ENCODE peak calls at places on chromosome 15, in four cellular contexts. K, A, P and Y are unnamed samples.

GRCh38 chr15:41476416-41477048 is 17.1 kb upstream of the ITPKA start:
- DNase-seq in A (no peak), K (no peak), P (no peak), Y (no peak)

GRCh38 chr15:66702770-66703539 is 919 bp downstream of the SMAD6 start:
- DNase-seq in A (no peak), P (no peak), K (no peak), Y (no peak)

GRCh38 chr15:60791216-60791615 is 312.3 kb upstream of the ICE2 start:
- DNase-seq in A (no peak), K (no peak), P (no peak), Y (no peak)

GRCh38 chr15:60782316-60782715 is 303.4 kb upstream of the ICE2 start:
- DNase-seq in K (no peak), P (no peak), A (no peak), Y (no peak)

GRCh38 chr15:44092221-44092620 is 102.8 kb downstream of the FRMD5 start:
- DNase-seq in K (no peak), A (no peak), P (no peak), Y (no peak)

GRCh38 chr15:87121357-87121756 is 1041.7 kb downstream of the AGBL1 start:
- DNase-seq in A (no peak), K (no peak), P (no peak), Y (no peak)

GRCh38 chr15:94322141-94322540 is 90.8 kb downstream of the MCTP2 start:
- DNase-seq in A (no peak), P (no peak), K (peak), Y (no peak)

GRCh38 chr15:77311618-77312398 is 108.1 kb downstream of the PEAK1 start:
- DNase-seq in A (no peak), P (no peak), K (no peak), Y (no peak)

GRCh38 chr15:59953392-59953883 is 50.7 kb upstream of the FOXB1 start:
- DNase-seq in P (no peak), K (no peak), A (no peak), Y (no peak)

GRCh38 chr15:91254766-91255165 is 154.7 kb downstream of the SV2B start:
- DNase-seq in K (no peak), P (peak), A (no peak), Y (no peak)
- TF ChIP-seq SPI1 in K (peak), P (no peak), A (no peak), Y (no peak)

GRCh38 chr15:63238181-63238580 is 39.2 kb upstream of the APH1B start:
- DNase-seq in A (no peak), K (no peak), P (no peak), Y (no peak)

GRCh38 chr15:63238796-63239195 is 38.6 kb upstream of the APH1B start:
- DNase-seq in K (no peak), P (peak), A (peak), Y (peak)

GRCh38 chr15:63243101-63243500 is 34.3 kb upstream of the APH1B start:
- DNase-seq in A (no peak), P (no peak), K (no peak), Y (no peak)

GRCh38 chr15:63241316-63241715 is 36.1 kb upstream of the APH1B start:
- DNase-seq in A (no peak), K (no peak), P (no peak), Y (no peak)

DNA sequence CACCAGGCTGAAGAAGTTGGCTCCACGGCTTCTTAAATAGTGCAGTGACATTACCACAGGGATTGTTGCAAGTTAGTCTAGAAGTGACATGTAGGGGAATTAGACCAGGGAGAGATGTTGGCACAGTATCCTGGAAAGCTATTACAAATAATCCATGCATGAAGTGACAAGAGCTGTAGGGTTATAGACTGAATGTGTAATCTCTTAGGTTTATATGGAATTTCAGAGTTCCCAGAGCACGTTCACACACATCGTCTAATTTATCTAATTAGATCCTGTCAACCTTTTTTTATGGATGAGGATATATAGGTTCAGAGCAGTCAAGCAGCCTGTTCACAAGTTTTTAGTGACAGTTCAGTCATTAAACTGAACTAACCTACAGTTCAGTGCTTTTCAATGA is 37.3 kb upstream of the APH1B start:
- DNase-seq in P (no peak), K (no peak), A (no peak), Y (no peak)
- TF ChIP-seq SPI1 in P (no peak), K (no peak), A (no peak), Y (no peak)

DNA sequence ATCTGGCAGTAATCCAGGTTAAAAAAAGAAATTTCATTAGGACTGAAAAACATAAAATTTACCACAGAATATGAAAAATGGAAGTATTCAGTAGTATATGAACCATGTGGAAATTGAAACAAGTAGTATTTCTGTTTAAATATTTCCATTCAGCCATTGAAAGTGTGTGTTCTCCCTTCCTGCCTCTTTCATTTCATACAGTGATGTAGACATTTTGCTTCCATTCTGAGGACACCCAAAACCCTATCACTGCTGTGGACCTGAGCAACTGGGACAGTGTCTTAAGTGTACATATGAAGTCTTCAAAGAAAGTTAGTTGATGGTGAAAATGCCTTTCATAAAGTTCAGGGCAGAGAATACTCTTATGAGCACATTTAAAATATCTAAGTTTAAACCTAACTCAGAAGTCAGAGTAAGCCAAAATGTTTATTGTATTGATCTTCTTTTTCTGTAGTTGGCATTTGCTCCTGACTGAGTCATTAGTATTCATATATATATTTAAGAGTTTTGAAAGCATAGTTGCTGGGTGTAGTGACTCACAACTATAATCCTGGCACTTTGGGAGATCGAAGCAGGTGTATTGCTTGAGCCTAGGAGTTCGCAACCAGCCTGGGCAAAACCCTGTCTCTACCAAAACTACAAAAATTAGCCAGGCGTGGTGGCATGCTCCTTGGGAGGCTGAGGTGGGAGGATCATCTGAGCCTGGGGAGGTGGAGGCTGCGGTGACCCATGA is 198.8 kb downstream of the KLHL25 start:
- DNase-seq in P (no peak), K (no peak), A (no peak), Y (no peak)
- TF ChIP-seq SPI1 in P (no peak), K (no peak), A (no peak), Y (no peak)

DNA sequence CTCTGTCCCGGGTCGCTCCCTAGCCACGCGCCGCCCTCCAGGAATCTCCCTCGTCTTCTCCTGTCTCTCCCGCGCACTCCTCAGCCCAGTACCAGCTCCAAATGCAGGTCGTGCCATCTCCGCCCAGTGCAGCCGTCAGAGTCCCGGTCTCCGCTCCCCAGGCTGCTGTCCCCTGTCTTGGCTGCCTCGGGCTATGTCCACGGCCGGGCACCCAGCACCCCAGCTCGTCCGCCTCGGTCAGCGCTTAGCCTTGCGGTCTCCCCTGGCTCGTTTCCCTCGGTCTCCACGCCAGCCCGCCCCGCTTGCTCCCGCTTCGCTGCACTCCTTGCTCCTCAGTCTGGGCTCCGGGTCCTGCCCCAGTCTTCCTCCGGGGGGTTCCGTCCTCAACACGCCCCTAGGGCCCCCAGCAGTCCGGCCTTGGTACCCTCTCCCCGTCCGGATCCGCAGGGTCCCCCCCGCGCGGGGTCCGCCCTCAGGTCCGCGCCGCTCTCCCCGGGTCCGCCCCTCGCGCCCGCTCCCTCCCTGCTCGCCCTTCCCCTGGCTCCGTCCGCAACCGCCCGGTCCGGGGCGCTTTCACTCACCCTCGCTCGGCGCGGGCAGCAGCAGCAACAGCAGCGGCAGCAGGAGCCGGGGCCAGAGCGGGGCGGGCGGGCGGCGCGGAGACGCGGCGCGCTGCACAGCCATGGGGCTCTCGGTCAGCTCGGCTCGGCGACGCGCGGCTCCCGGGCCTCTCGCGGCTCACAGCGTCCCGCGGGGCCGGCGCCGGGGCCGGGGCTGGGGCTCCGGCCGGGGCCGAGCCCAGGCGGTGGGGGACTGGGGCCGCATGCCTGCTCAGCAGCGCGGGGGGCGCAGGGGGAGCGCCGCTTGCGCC is 462 bp downstream of the IGDCC3 start:
- DNase-seq in P (no peak), A (no peak), K (no peak), Y (peak)
- TF ChIP-seq SPI1 in P (no peak), A (no peak), K (no peak), Y (no peak)

GRCh38 chr15:26028086-26028740 is 165.1 kb upstream of the ATP10A start:
- DNase-seq in K (no peak), A (no peak), P (no peak), Y (no peak)
- TF ChIP-seq SPI1 in K (no peak), A (no peak), P (no peak), Y (no peak)